ENCODE peak calls at places on chromosome 7, in five cellular contexts. One of them, this sample, is unnamed.

GRCh38 chr7:129990403-129991192 is 37.8 kb upstream of the UBE2H start:
- DNase-seq in Karpas-422: no peak
- DNase-seq in CD8-positive, alpha-beta memory T cell: no peak
- DNase-seq in HCT116: no peak
- DNase-seq in AG04450: no peak
- DNase-seq in this sample: no peak

GRCh38 chr7:96629884-96630283 is 79.8 kb downstream of the SEM1 start:
- DNase-seq in CD8-positive, alpha-beta memory T cell: no peak
- DNase-seq in Karpas-422: no peak
- DNase-seq in HCT116: no peak
- DNase-seq in AG04450: no peak
- DNase-seq in this sample: no peak

GRCh38 chr7:26151096-26151495 is 902 bp upstream of the NFE2L3 start:
- DNase-seq in AG04450: no peak
- DNase-seq in HCT116: no peak
- DNase-seq in Karpas-422: no peak
- DNase-seq in CD8-positive, alpha-beta memory T cell: no peak
- DNase-seq in this sample: no peak

GRCh38 chr7:155846156-155846555 is 33.9 kb upstream of the SHH start:
- DNase-seq in AG04450: no peak
- DNase-seq in Karpas-422: no peak
- DNase-seq in CD8-positive, alpha-beta memory T cell: no peak
- DNase-seq in HCT116: no peak
- DNase-seq in this sample: no peak

GRCh38 chr7:87416682-87417587 is 58.5 kb downstream of the ABCB4 start:
- DNase-seq in Karpas-422: peak
- DNase-seq in HCT116: peak
- DNase-seq in CD8-positive, alpha-beta memory T cell: peak
- DNase-seq in AG04450: peak
- DNase-seq in this sample: peak

GRCh38 chr7:18993933-18994668 is 123.3 kb downstream of the TWIST1 start:
- DNase-seq in CD8-positive, alpha-beta memory T cell: no peak
- DNase-seq in AG04450: no peak
- DNase-seq in HCT116: no peak
- DNase-seq in Karpas-422: no peak
- DNase-seq in this sample: no peak

GRCh38 chr7:77690289-77690688 is 6.0 kb upstream of the RSBN1L start:
- DNase-seq in HCT116: no peak
- DNase-seq in CD8-positive, alpha-beta memory T cell: no peak
- DNase-seq in Karpas-422: no peak
- DNase-seq in AG04450: no peak
- DNase-seq in this sample: no peak

GRCh38 chr7:55253188-55253587 is 111.9 kb upstream of the LANCL2 start:
- DNase-seq in HCT116: no peak
- DNase-seq in CD8-positive, alpha-beta memory T cell: no peak
- DNase-seq in Karpas-422: no peak
- DNase-seq in AG04450: no peak
- DNase-seq in this sample: no peak

GRCh38 chr7:137074386-137075030 is 206.1 kb downstream of the CHRM2 start:
- DNase-seq in Karpas-422: no peak
- DNase-seq in AG04450: peak
- DNase-seq in HCT116: no peak
- DNase-seq in CD8-positive, alpha-beta memory T cell: no peak
- DNase-seq in this sample: no peak

GRCh38 chr7:47580811-47581331 is 1.0 kb downstream of the TNS3 start:
- DNase-seq in HCT116: no peak
- DNase-seq in CD8-positive, alpha-beta memory T cell: no peak
- DNase-seq in Karpas-422: peak
- DNase-seq in AG04450: no peak
- DNase-seq in this sample: no peak

GRCh38 chr7:43199333-43199732 is 86.9 kb downstream of the HECW1 start:
- DNase-seq in CD8-positive, alpha-beta memory T cell: no peak
- DNase-seq in AG04450: peak
- DNase-seq in HCT116: no peak
- DNase-seq in Karpas-422: no peak
- DNase-seq in this sample: no peak

GRCh38 chr7:113142385-113143119 is 24.2 kb upstream of the SMIM30 start:
- DNase-seq in AG04450: no peak
- DNase-seq in HCT116: no peak
- DNase-seq in Karpas-422: peak
- DNase-seq in CD8-positive, alpha-beta memory T cell: no peak
- DNase-seq in this sample: no peak

GRCh38 chr7:34451923-34452322 is 206.1 kb upstream of the NPSR1 start:
- DNase-seq in Karpas-422: no peak
- DNase-seq in HCT116: no peak
- DNase-seq in AG04450: no peak
- DNase-seq in CD8-positive, alpha-beta memory T cell: no peak
- DNase-seq in this sample: no peak

GRCh38 chr7:66523409-66523808 is 105.3 kb upstream of the KCTD7 start:
- DNase-seq in Karpas-422: no peak
- DNase-seq in AG04450: no peak
- DNase-seq in CD8-positive, alpha-beta memory T cell: no peak
- DNase-seq in HCT116: no peak
- DNase-seq in this sample: no peak

GRCh38 chr7:43637114-43637806 is 54.4 kb downstream of the STK17A start:
- DNase-seq in Karpas-422: no peak
- DNase-seq in CD8-positive, alpha-beta memory T cell: no peak
- DNase-seq in AG04450: no peak
- DNase-seq in HCT116: no peak
- DNase-seq in this sample: no peak

GRCh38 chr7:152313879-152314604 is 121.8 kb downstream of the KMT2C start:
- DNase-seq in HCT116: peak
- DNase-seq in Karpas-422: peak
- DNase-seq in AG04450: peak
- DNase-seq in CD8-positive, alpha-beta memory T cell: no peak
- DNase-seq in this sample: no peak

GRCh38 chr7:16403475-16403874 is 17.9 kb downstream of the CRPPA start:
- DNase-seq in AG04450: no peak
- DNase-seq in HCT116: no peak
- DNase-seq in CD8-positive, alpha-beta memory T cell: no peak
- DNase-seq in Karpas-422: no peak
- DNase-seq in this sample: no peak

GRCh38 chr7:5237286-5237685 is 45.5 kb upstream of the SLC29A4 start:
- DNase-seq in AG04450: no peak
- DNase-seq in HCT116: no peak
- DNase-seq in CD8-positive, alpha-beta memory T cell: no peak
- DNase-seq in Karpas-422: no peak
- DNase-seq in this sample: no peak

GRCh38 chr7:149494738-149495368 is 2.8 kb downstream of the ZNF746 start:
- DNase-seq in AG04450: peak
- DNase-seq in HCT116: no peak
- DNase-seq in Karpas-422: no peak
- DNase-seq in CD8-positive, alpha-beta memory T cell: no peak
- DNase-seq in this sample: no peak

GRCh38 chr7:149500201-149500600 is 2.6 kb upstream of the ZNF746 start:
- DNase-seq in Karpas-422: no peak
- DNase-seq in AG04450: no peak
- DNase-seq in HCT116: no peak
- DNase-seq in CD8-positive, alpha-beta memory T cell: no peak
- DNase-seq in this sample: no peak

GRCh38 chr7:149495785-149496641 is 1.6 kb downstream of the ZNF746 start:
- DNase-seq in Karpas-422: no peak
- DNase-seq in CD8-positive, alpha-beta memory T cell: no peak
- DNase-seq in HCT116: no peak
- DNase-seq in AG04450: peak
- DNase-seq in this sample: peak

GRCh38 chr7:149496642-149497391 is 792 bp downstream of the ZNF746 start:
- DNase-seq in AG04450: no peak
- DNase-seq in Karpas-422: peak
- DNase-seq in HCT116: no peak
- DNase-seq in CD8-positive, alpha-beta memory T cell: peak
- DNase-seq in this sample: peak

GRCh38 chr7:149497467-149498261 is at the start of gene ZNF746:
- DNase-seq in AG04450: peak
- DNase-seq in CD8-positive, alpha-beta memory T cell: peak
- DNase-seq in Karpas-422: peak
- DNase-seq in HCT116: peak
- DNase-seq in this sample: peak
- H3K27ac ChIP-seq in AG04450: peak
- H3K27ac ChIP-seq in CD8-positive, alpha-beta memory T cell: peak
- H3K27ac ChIP-seq in Karpas-422: no peak
- H3K27ac ChIP-seq in HCT116: peak
- H3K27ac ChIP-seq in this sample: peak

GRCh38 chr7:116955801-116956514 is 2.7 kb downstream of the ST7 start:
- DNase-seq in AG04450: no peak
- DNase-seq in HCT116: no peak
- DNase-seq in CD8-positive, alpha-beta memory T cell: no peak
- DNase-seq in Karpas-422: no peak
- DNase-seq in this sample: no peak
- H3K27ac ChIP-seq in AG04450: no peak
- H3K27ac ChIP-seq in HCT116: no peak
- H3K27ac ChIP-seq in CD8-positive, alpha-beta memory T cell: peak
- H3K27ac ChIP-seq in Karpas-422: no peak
- H3K27ac ChIP-seq in this sample: no peak

DNA sequence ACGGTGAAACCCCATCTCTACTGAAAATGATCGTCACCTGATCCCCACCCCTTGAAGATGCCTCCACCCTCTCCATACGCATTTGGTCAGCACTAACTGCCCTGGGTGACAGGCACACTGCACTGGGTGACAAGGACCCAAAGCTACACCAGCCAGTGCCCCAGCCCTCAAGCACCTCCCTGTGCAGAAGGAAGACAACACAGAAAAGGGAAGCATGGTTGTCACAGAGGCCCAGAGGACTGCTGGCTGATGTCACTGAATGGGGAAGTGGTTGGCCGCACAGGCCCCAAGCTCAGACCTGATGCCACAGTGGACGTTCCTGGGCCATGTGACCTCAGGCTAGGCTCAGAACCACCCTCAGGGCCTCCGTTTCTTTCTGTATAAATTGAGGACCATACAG is 4.2 kb upstream of the PILRA start:
- DNase-seq in CD8-positive, alpha-beta memory T cell: no peak
- DNase-seq in HCT116: no peak
- DNase-seq in Karpas-422: peak
- DNase-seq in AG04450: no peak
- DNase-seq in this sample: no peak
- H3K27ac ChIP-seq in CD8-positive, alpha-beta memory T cell: peak
- H3K27ac ChIP-seq in HCT116: no peak
- H3K27ac ChIP-seq in Karpas-422: peak
- H3K27ac ChIP-seq in AG04450: no peak
- H3K27ac ChIP-seq in this sample: no peak

GRCh38 chr7:37549542-37549941 is 100.9 kb upstream of the ELMO1 start:
- DNase-seq in CD8-positive, alpha-beta memory T cell: no peak
- DNase-seq in HCT116: no peak
- DNase-seq in AG04450: no peak
- DNase-seq in Karpas-422: no peak
- DNase-seq in this sample: no peak

GRCh38 chr7:37545619-37546356 is 97.1 kb upstream of the ELMO1 start:
- DNase-seq in HCT116: no peak
- DNase-seq in Karpas-422: no peak
- DNase-seq in AG04450: no peak
- DNase-seq in CD8-positive, alpha-beta memory T cell: no peak
- DNase-seq in this sample: no peak

GRCh38 chr7:37546677-37547076 is 98.0 kb upstream of the ELMO1 start:
- DNase-seq in CD8-positive, alpha-beta memory T cell: no peak
- DNase-seq in Karpas-422: no peak
- DNase-seq in AG04450: no peak
- DNase-seq in HCT116: no peak
- DNase-seq in this sample: no peak

GRCh38 chr7:37552021-37552420 is 103.4 kb upstream of the ELMO1 start:
- DNase-seq in HCT116: no peak
- DNase-seq in CD8-positive, alpha-beta memory T cell: no peak
- DNase-seq in AG04450: no peak
- DNase-seq in Karpas-422: no peak
- DNase-seq in this sample: no peak

GRCh38 chr7:37550426-37550825 is 101.8 kb upstream of the ELMO1 start:
- DNase-seq in CD8-positive, alpha-beta memory T cell: no peak
- DNase-seq in AG04450: no peak
- DNase-seq in Karpas-422: no peak
- DNase-seq in HCT116: no peak
- DNase-seq in this sample: no peak
- H3K27ac ChIP-seq in CD8-positive, alpha-beta memory T cell: no peak
- H3K27ac ChIP-seq in AG04450: no peak
- H3K27ac ChIP-seq in Karpas-422: no peak
- H3K27ac ChIP-seq in HCT116: no peak
- H3K27ac ChIP-seq in this sample: no peak

DNA sequence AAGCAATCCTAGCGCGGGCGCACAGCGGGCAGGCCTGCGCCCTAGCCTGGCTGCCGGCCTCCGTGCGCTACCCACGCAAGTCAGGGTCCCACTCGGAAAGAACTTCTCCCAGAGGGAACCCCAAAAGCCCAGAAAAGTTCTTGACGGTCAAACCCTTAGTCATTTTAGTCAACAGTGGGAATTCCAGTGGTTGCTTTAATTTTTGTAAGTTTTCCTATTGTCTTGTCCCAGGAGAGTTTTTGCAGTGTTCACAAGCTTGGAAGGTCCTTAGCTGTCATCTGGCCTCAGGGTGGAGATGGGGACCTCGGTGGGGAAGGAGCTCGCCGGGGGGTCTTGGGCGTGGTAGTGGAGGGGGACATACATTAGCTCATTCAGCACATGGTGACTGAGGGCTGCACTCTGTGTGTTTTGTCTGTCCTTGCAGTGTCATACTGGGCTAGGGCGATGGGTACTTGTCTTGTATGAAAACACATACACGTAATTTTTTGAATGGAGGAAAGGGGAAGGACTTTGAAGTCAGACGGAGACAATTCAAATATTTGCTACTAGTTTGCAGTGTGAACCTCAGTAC is 727 bp downstream of the MINDY4 start:
- DNase-seq in Karpas-422: peak
- DNase-seq in CD8-positive, alpha-beta memory T cell: no peak
- DNase-seq in HCT116: no peak
- DNase-seq in AG04450: no peak
- DNase-seq in this sample: peak
- H3K27ac ChIP-seq in Karpas-422: no peak
- H3K27ac ChIP-seq in CD8-positive, alpha-beta memory T cell: peak
- H3K27ac ChIP-seq in HCT116: peak
- H3K27ac ChIP-seq in AG04450: no peak
- H3K27ac ChIP-seq in this sample: peak

GRCh38 chr7:12757443-12757842 is 70.0 kb downstream of the ARL4A start:
- DNase-seq in Karpas-422: no peak
- DNase-seq in CD8-positive, alpha-beta memory T cell: no peak
- DNase-seq in HCT116: no peak
- DNase-seq in AG04450: peak
- DNase-seq in this sample: peak
- H3K27ac ChIP-seq in Karpas-422: no peak
- H3K27ac ChIP-seq in CD8-positive, alpha-beta memory T cell: no peak
- H3K27ac ChIP-seq in HCT116: no peak
- H3K27ac ChIP-seq in AG04450: no peak
- H3K27ac ChIP-seq in this sample: no peak

GRCh38 chr7:815284-816216 is 16.7 kb upstream of the SUN1 start:
- DNase-seq in CD8-positive, alpha-beta memory T cell: peak
- DNase-seq in HCT116: no peak
- DNase-seq in Karpas-422: peak
- DNase-seq in AG04450: no peak
- DNase-seq in this sample: no peak
- H3K27ac ChIP-seq in CD8-positive, alpha-beta memory T cell: no peak
- H3K27ac ChIP-seq in HCT116: peak
- H3K27ac ChIP-seq in Karpas-422: no peak
- H3K27ac ChIP-seq in AG04450: no peak
- H3K27ac ChIP-seq in this sample: no peak